ENCODE peak calls at places on chromosome 2, in ten cellular contexts. One of them, this sample, is unnamed.

GRCh38 chr2:159124441-159124911 is 156.0 kb downstream of the TANC1 start:
- DNase-seq in HCT116: peak; percentile 75
- DNase-seq in neuronal stem cell: no peak
- DNase-seq in K562: no peak
- DNase-seq in endothelial cell of umbilical vein: peak; percentile 92
- DNase-seq in IMR-90: peak; percentile 92
- DNase-seq in SK-N-SH: no peak
- DNase-seq in mammary epithelial cell: peak; percentile 89
- DNase-seq in H1: no peak
- DNase-seq in fibroblast of lung: peak; percentile 99
- DNase-seq in this sample: peak; percentile 65

GRCh38 chr2:96953611-96954489 is 32.5 kb downstream of the FAM178B start:
- DNase-seq in HCT116: no peak
- DNase-seq in neuronal stem cell: no peak
- DNase-seq in K562: no peak
- DNase-seq in endothelial cell of umbilical vein: no peak
- DNase-seq in IMR-90: no peak
- DNase-seq in SK-N-SH: no peak
- DNase-seq in mammary epithelial cell: no peak
- DNase-seq in H1: no peak
- DNase-seq in fibroblast of lung: no peak
- DNase-seq in this sample: no peak

GRCh38 chr2:43192939-43193651 is 33.3 kb downstream of the ZFP36L2 start:
- DNase-seq in HCT116: no peak
- DNase-seq in neuronal stem cell: no peak
- DNase-seq in K562: no peak
- DNase-seq in endothelial cell of umbilical vein: no peak
- DNase-seq in IMR-90: no peak
- DNase-seq in SK-N-SH: no peak
- DNase-seq in mammary epithelial cell: no peak
- DNase-seq in H1: no peak
- DNase-seq in fibroblast of lung: no peak
- DNase-seq in this sample: no peak

GRCh38 chr2:148926291-148926961 is 51.4 kb downstream of the KIF5C start:
- DNase-seq in HCT116: peak; percentile 33
- DNase-seq in neuronal stem cell: no peak
- DNase-seq in K562: peak; percentile 64
- DNase-seq in endothelial cell of umbilical vein: peak; percentile 58
- DNase-seq in IMR-90: peak; percentile 12
- DNase-seq in SK-N-SH: peak; percentile 63
- DNase-seq in mammary epithelial cell: no peak
- DNase-seq in H1: peak; percentile 65
- DNase-seq in fibroblast of lung: peak; percentile 4
- DNase-seq in this sample: no peak

GRCh38 chr2:30149513-30149912 is 2.7 kb downstream of the YPEL5 start:
- DNase-seq in HCT116: no peak
- DNase-seq in neuronal stem cell: no peak
- DNase-seq in K562: no peak
- DNase-seq in endothelial cell of umbilical vein: no peak
- DNase-seq in IMR-90: no peak
- DNase-seq in SK-N-SH: no peak
- DNase-seq in mammary epithelial cell: peak; percentile 36
- DNase-seq in H1: peak; percentile 53
- DNase-seq in fibroblast of lung: peak; percentile 56
- DNase-seq in this sample: no peak

GRCh38 chr2:156867201-156867600 is 390.3 kb upstream of the GALNT5 start:
- DNase-seq in HCT116: no peak
- DNase-seq in neuronal stem cell: no peak
- DNase-seq in K562: no peak
- DNase-seq in endothelial cell of umbilical vein: no peak
- DNase-seq in IMR-90: peak; percentile 33
- DNase-seq in SK-N-SH: no peak
- DNase-seq in mammary epithelial cell: peak; percentile 55
- DNase-seq in H1: no peak
- DNase-seq in fibroblast of lung: peak; percentile 55
- DNase-seq in this sample: no peak

GRCh38 chr2:88690591-88691338 is 708 bp upstream of the RPIA start:
- DNase-seq in HCT116: peak; percentile 19
- DNase-seq in neuronal stem cell: no peak
- DNase-seq in K562: peak; percentile 67
- DNase-seq in endothelial cell of umbilical vein: no peak
- DNase-seq in IMR-90: peak; percentile 2
- DNase-seq in SK-N-SH: peak; percentile 32
- DNase-seq in mammary epithelial cell: peak; percentile 59
- DNase-seq in H1: no peak
- DNase-seq in fibroblast of lung: no peak
- DNase-seq in this sample: peak; percentile 36

GRCh38 chr2:217142649-217143266 is 282.9 kb upstream of the TNP1 start:
- DNase-seq in HCT116: peak; percentile 29
- DNase-seq in neuronal stem cell: no peak
- DNase-seq in K562: no peak
- DNase-seq in endothelial cell of umbilical vein: peak; percentile 46
- DNase-seq in IMR-90: no peak
- DNase-seq in SK-N-SH: peak; percentile 17
- DNase-seq in mammary epithelial cell: peak; percentile 17
- DNase-seq in H1: peak; percentile 82
- DNase-seq in fibroblast of lung: no peak
- DNase-seq in this sample: no peak

DNA sequence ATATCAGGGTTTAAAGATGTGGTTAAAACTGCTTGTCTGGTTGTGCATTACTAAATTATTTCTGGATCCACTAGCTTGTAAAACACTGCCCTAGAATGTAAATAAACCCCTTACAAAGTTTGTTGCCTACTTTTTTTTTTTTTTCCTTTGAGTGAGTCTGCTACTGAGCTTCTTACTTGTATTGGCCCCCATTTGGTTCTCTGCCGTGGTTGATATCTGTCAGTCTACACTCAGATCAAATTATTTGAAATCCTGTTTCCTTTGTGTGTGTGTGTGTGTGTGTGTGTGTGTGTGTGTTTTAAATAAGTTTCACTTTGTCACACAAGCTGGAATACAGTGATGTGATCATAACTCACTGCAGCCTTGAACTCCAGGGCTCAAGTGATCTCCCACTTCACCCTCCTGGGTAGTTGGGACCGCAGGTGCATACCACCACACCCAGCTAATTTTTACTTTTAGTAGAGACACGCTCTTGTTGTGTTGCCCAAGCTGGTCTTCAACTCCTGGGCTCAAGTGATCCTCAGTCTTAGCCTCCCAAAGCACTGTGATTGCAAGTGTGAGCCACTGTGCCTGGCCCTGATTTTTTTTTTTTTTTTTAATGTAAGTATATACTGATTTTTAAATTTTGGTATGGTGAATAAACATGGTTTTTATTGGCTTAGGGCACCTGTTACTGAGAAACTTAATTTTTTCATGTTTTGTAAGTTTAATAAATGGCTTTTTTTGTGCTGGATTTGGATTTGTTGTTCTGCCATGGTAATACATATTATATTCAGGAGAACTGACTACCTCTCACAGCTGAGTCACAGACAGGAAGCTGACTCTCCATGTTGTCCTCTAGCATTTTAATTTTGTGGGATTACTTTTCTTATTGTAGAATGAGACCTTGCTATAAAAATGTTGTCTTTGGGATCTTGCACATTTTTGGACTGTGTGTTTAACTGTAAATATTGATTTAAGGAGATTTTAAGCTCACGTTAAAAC is 48.5 kb downstream of the MAP4K4 start:
- DNase-seq in HCT116: no peak
- DNase-seq in neuronal stem cell: no peak
- DNase-seq in K562: no peak
- DNase-seq in endothelial cell of umbilical vein: peak; percentile 87
- DNase-seq in IMR-90: peak; percentile 87
- DNase-seq in SK-N-SH: no peak
- DNase-seq in mammary epithelial cell: peak; percentile 61
- DNase-seq in H1: no peak
- DNase-seq in fibroblast of lung: peak; percentile 84
- DNase-seq in this sample: no peak
- H3K9ac ChIP-seq in HCT116: no peak overlapping the region
- H3K9ac ChIP-seq in neuronal stem cell: no peak overlapping the region
- H3K9ac ChIP-seq in K562: no peak overlapping the region
- H3K9ac ChIP-seq in endothelial cell of umbilical vein: peak overlapping the region; percentile 49
- H3K9ac ChIP-seq in IMR-90: peak overlapping the region; percentile 24
- H3K9ac ChIP-seq in SK-N-SH: peak overlapping the region; percentile 51
- H3K9ac ChIP-seq in mammary epithelial cell: peak overlapping the region; percentile 26
- H3K9ac ChIP-seq in H1: no peak overlapping the region
- H3K9ac ChIP-seq in fibroblast of lung: no peak overlapping the region
- H3K9ac ChIP-seq in this sample: peak overlapping the region; percentile 51

GRCh38 chr2:202689459-202689858 is 54.7 kb downstream of the FAM117B start:
- DNase-seq in HCT116: no peak
- DNase-seq in neuronal stem cell: no peak
- DNase-seq in K562: no peak
- DNase-seq in endothelial cell of umbilical vein: no peak
- DNase-seq in IMR-90: no peak
- DNase-seq in SK-N-SH: no peak
- DNase-seq in mammary epithelial cell: no peak
- DNase-seq in H1: no peak
- DNase-seq in fibroblast of lung: no peak
- DNase-seq in this sample: no peak

GRCh38 chr2:202690321-202690900 is 55.6 kb downstream of the FAM117B start:
- DNase-seq in HCT116: no peak
- DNase-seq in neuronal stem cell: no peak
- DNase-seq in K562: no peak
- DNase-seq in endothelial cell of umbilical vein: peak; percentile 7
- DNase-seq in IMR-90: no peak
- DNase-seq in SK-N-SH: no peak
- DNase-seq in mammary epithelial cell: peak; percentile 9
- DNase-seq in H1: no peak
- DNase-seq in fibroblast of lung: peak; percentile 23
- DNase-seq in this sample: no peak

GRCh38 chr2:202693503-202693902 is 58.7 kb downstream of the FAM117B start:
- DNase-seq in HCT116: no peak
- DNase-seq in neuronal stem cell: no peak
- DNase-seq in K562: no peak
- DNase-seq in endothelial cell of umbilical vein: no peak
- DNase-seq in IMR-90: no peak
- DNase-seq in SK-N-SH: no peak
- DNase-seq in mammary epithelial cell: peak; percentile 22
- DNase-seq in H1: no peak
- DNase-seq in fibroblast of lung: no peak
- DNase-seq in this sample: no peak

GRCh38 chr2:202687276-202687675 is 52.5 kb downstream of the FAM117B start:
- DNase-seq in HCT116: no peak
- DNase-seq in neuronal stem cell: no peak
- DNase-seq in K562: no peak
- DNase-seq in endothelial cell of umbilical vein: no peak
- DNase-seq in IMR-90: peak; percentile 32
- DNase-seq in SK-N-SH: no peak
- DNase-seq in mammary epithelial cell: no peak
- DNase-seq in H1: no peak
- DNase-seq in fibroblast of lung: no peak
- DNase-seq in this sample: no peak

GRCh38 chr2:202689898-202690297 is 55.1 kb downstream of the FAM117B start:
- DNase-seq in HCT116: no peak
- DNase-seq in neuronal stem cell: no peak
- DNase-seq in K562: no peak
- DNase-seq in endothelial cell of umbilical vein: no peak
- DNase-seq in IMR-90: no peak
- DNase-seq in SK-N-SH: no peak
- DNase-seq in mammary epithelial cell: no peak
- DNase-seq in H1: no peak
- DNase-seq in fibroblast of lung: no peak
- DNase-seq in this sample: no peak
- H3K4me2 ChIP-seq in HCT116: no peak overlapping the region
- H3K4me2 ChIP-seq in neuronal stem cell: no peak overlapping the region
- H3K4me2 ChIP-seq in K562: no peak overlapping the region
- H3K4me2 ChIP-seq in endothelial cell of umbilical vein: no peak overlapping the region
- H3K4me2 ChIP-seq in IMR-90: no peak overlapping the region
- H3K4me2 ChIP-seq in SK-N-SH: no peak overlapping the region
- H3K4me2 ChIP-seq in mammary epithelial cell: no peak overlapping the region
- H3K4me2 ChIP-seq in H1: no peak overlapping the region
- H3K4me2 ChIP-seq in fibroblast of lung: no peak overlapping the region
- H3K4me2 ChIP-seq in this sample: no peak overlapping the region

GRCh38 chr2:72843301-72843700 is 17.5 kb upstream of the EXOC6B start:
- DNase-seq in HCT116: no peak
- DNase-seq in neuronal stem cell: no peak
- DNase-seq in K562: no peak
- DNase-seq in endothelial cell of umbilical vein: no peak
- DNase-seq in IMR-90: no peak
- DNase-seq in SK-N-SH: no peak
- DNase-seq in mammary epithelial cell: no peak
- DNase-seq in H1: no peak
- DNase-seq in fibroblast of lung: no peak
- DNase-seq in this sample: no peak

GRCh38 chr2:72846171-72847095 is 20.6 kb upstream of the EXOC6B start:
- DNase-seq in HCT116: no peak
- DNase-seq in neuronal stem cell: no peak
- DNase-seq in K562: no peak
- DNase-seq in endothelial cell of umbilical vein: no peak
- DNase-seq in IMR-90: no peak
- DNase-seq in SK-N-SH: no peak
- DNase-seq in mammary epithelial cell: no peak
- DNase-seq in H1: no peak
- DNase-seq in fibroblast of lung: no peak
- DNase-seq in this sample: no peak

GRCh38 chr2:72851333-72851732 is 25.5 kb upstream of the EXOC6B start:
- DNase-seq in HCT116: no peak
- DNase-seq in neuronal stem cell: no peak
- DNase-seq in K562: no peak
- DNase-seq in endothelial cell of umbilical vein: no peak
- DNase-seq in IMR-90: no peak
- DNase-seq in SK-N-SH: no peak
- DNase-seq in mammary epithelial cell: no peak
- DNase-seq in H1: no peak
- DNase-seq in fibroblast of lung: no peak
- DNase-seq in this sample: no peak

GRCh38 chr2:72847916-72848315 is 22.1 kb upstream of the EXOC6B start:
- DNase-seq in HCT116: no peak
- DNase-seq in neuronal stem cell: no peak
- DNase-seq in K562: no peak
- DNase-seq in endothelial cell of umbilical vein: no peak
- DNase-seq in IMR-90: no peak
- DNase-seq in SK-N-SH: no peak
- DNase-seq in mammary epithelial cell: no peak
- DNase-seq in H1: no peak
- DNase-seq in fibroblast of lung: no peak
- DNase-seq in this sample: no peak

GRCh38 chr2:72848436-72848835 is 22.6 kb upstream of the EXOC6B start:
- DNase-seq in HCT116: no peak
- DNase-seq in neuronal stem cell: no peak
- DNase-seq in K562: no peak
- DNase-seq in endothelial cell of umbilical vein: no peak
- DNase-seq in IMR-90: no peak
- DNase-seq in SK-N-SH: no peak
- DNase-seq in mammary epithelial cell: no peak
- DNase-seq in H1: no peak
- DNase-seq in fibroblast of lung: no peak
- DNase-seq in this sample: no peak
- H3K9ac ChIP-seq in HCT116: no peak overlapping the region
- H3K9ac ChIP-seq in neuronal stem cell: no peak overlapping the region
- H3K9ac ChIP-seq in K562: no peak overlapping the region
- H3K9ac ChIP-seq in endothelial cell of umbilical vein: no peak overlapping the region
- H3K9ac ChIP-seq in IMR-90: no peak overlapping the region
- H3K9ac ChIP-seq in SK-N-SH: no peak overlapping the region
- H3K9ac ChIP-seq in mammary epithelial cell: no peak overlapping the region
- H3K9ac ChIP-seq in H1: no peak overlapping the region
- H3K9ac ChIP-seq in fibroblast of lung: no peak overlapping the region
- H3K9ac ChIP-seq in this sample: no peak overlapping the region

GRCh38 chr2:213763963-213764362 is 479.7 kb downstream of the SPAG16 start:
- DNase-seq in HCT116: no peak
- DNase-seq in neuronal stem cell: no peak
- DNase-seq in K562: no peak
- DNase-seq in endothelial cell of umbilical vein: no peak
- DNase-seq in IMR-90: no peak
- DNase-seq in SK-N-SH: no peak
- DNase-seq in mammary epithelial cell: no peak
- DNase-seq in H1: no peak
- DNase-seq in fibroblast of lung: no peak
- DNase-seq in this sample: no peak

GRCh38 chr2:213763358-213763757 is 479.1 kb downstream of the SPAG16 start:
- DNase-seq in HCT116: no peak
- DNase-seq in neuronal stem cell: no peak
- DNase-seq in K562: no peak
- DNase-seq in endothelial cell of umbilical vein: no peak
- DNase-seq in IMR-90: no peak
- DNase-seq in SK-N-SH: no peak
- DNase-seq in mammary epithelial cell: peak; percentile 7
- DNase-seq in H1: no peak
- DNase-seq in fibroblast of lung: no peak
- DNase-seq in this sample: no peak

GRCh38 chr2:213764849-213765248 is 480.6 kb downstream of the SPAG16 start:
- DNase-seq in HCT116: no peak
- DNase-seq in neuronal stem cell: no peak
- DNase-seq in K562: no peak
- DNase-seq in endothelial cell of umbilical vein: no peak
- DNase-seq in IMR-90: no peak
- DNase-seq in SK-N-SH: no peak
- DNase-seq in mammary epithelial cell: no peak
- DNase-seq in H1: no peak
- DNase-seq in fibroblast of lung: no peak
- DNase-seq in this sample: no peak

GRCh38 chr2:213766062-213766461 is 481.8 kb downstream of the SPAG16 start:
- DNase-seq in HCT116: no peak
- DNase-seq in neuronal stem cell: no peak
- DNase-seq in K562: no peak
- DNase-seq in endothelial cell of umbilical vein: no peak
- DNase-seq in IMR-90: no peak
- DNase-seq in SK-N-SH: no peak
- DNase-seq in mammary epithelial cell: no peak
- DNase-seq in H1: no peak
- DNase-seq in fibroblast of lung: no peak
- DNase-seq in this sample: no peak

GRCh38 chr2:213766465-213766891 is 482.2 kb downstream of the SPAG16 start:
- DNase-seq in HCT116: no peak
- DNase-seq in neuronal stem cell: no peak
- DNase-seq in K562: no peak
- DNase-seq in endothelial cell of umbilical vein: no peak
- DNase-seq in IMR-90: no peak
- DNase-seq in SK-N-SH: no peak
- DNase-seq in mammary epithelial cell: peak; percentile 0
- DNase-seq in H1: no peak
- DNase-seq in fibroblast of lung: peak; percentile 8
- DNase-seq in this sample: no peak
- H3K4me2 ChIP-seq in HCT116: no peak overlapping the region
- H3K4me2 ChIP-seq in neuronal stem cell: no peak overlapping the region
- H3K4me2 ChIP-seq in K562: no peak overlapping the region
- H3K4me2 ChIP-seq in endothelial cell of umbilical vein: no peak overlapping the region
- H3K4me2 ChIP-seq in IMR-90: peak overlapping the region; percentile 85
- H3K4me2 ChIP-seq in SK-N-SH: no peak overlapping the region
- H3K4me2 ChIP-seq in mammary epithelial cell: no peak overlapping the region
- H3K4me2 ChIP-seq in H1: no peak overlapping the region
- H3K4me2 ChIP-seq in fibroblast of lung: no peak overlapping the region
- H3K4me2 ChIP-seq in this sample: no peak overlapping the region

This sample was measured in keratinocyte.